ENCODE peak calls at places on chromosomes 1 and 21, in six cellular contexts. N is upper lobe of left lung, L is body of pancreas, D is HCT116, G is GM12878, Z is HepG2. Y is an unnamed sample. For H3K36me3, the result is how much of the 10 kb centered on the place peaks cover.

GRCh38 chr1:247905899-247906503 is 10.6 kb downstream of the OR2W3 start:
- ATAC-seq in Z (no peak), L (no peak), N (no peak), D (peak), G (no peak), Y (no peak)

GRCh38 chr1:226717256-226717909 is 21.7 kb downstream of the ITPKB start:
- ATAC-seq in L (no peak), Z (no peak), D (peak), N (no peak), G (peak), Y (peak)

GRCh38 chr1:5915587-5916571 is 76.3 kb downstream of the NPHP4 start:
- ATAC-seq in Z (peak), N (no peak), L (peak), G (peak), D (peak), Y (peak)

GRCh38 chr1:22442212-22442894 is 9.3 kb upstream of the ZBTB40 start:
- ATAC-seq in G (no peak), L (no peak), D (no peak), N (no peak), Z (no peak), Y (no peak)

GRCh38 chr1:172469717-172470116 is 25.8 kb upstream of the PIGC start:
- ATAC-seq in N (no peak), G (no peak), L (no peak), D (no peak), Z (peak), Y (no peak)

GRCh38 chr1:91729621-91730348 is 156.2 kb downstream of the TGFBR3 start:
- ATAC-seq in D (no peak), Z (no peak), L (no peak), G (no peak), N (no peak), Y (no peak)

GRCh38 chr1:232594768-232595698 is 34.9 kb downstream of the SIPA1L2 start:
- ATAC-seq in L (no peak), Z (no peak), N (no peak), G (no peak), D (no peak), Y (no peak)

GRCh38 chr1:243490748-243491686 is 235.2 kb downstream of the SDCCAG8 start:
- ATAC-seq in N (no peak), G (no peak), D (no peak), Z (no peak), L (no peak), Y (peak)

GRCh38 chr21:27812279-27812678 is 845.4 kb upstream of the ADAMTS5 start:
- ATAC-seq in G (no peak), Z (no peak), L (no peak), N (no peak), D (no peak), Y (no peak)

GRCh38 chr1:85406887-85407593 is 57.9 kb downstream of the DDAH1 start:
- ATAC-seq in G (no peak), D (peak), L (peak), Z (peak), N (peak), Y (peak)

GRCh38 chr1:69263982-69264381 is 303.7 kb upstream of the LRRC7 start:
- ATAC-seq in G (no peak), L (no peak), D (no peak), Z (no peak), N (no peak), Y (no peak)

GRCh38 chr1:92901699-92902405 is 59.4 kb downstream of the DIPK1A start:
- ATAC-seq in D (no peak), G (no peak), Z (no peak), N (peak), L (no peak), Y (no peak)

GRCh38 chr1:7669559-7670208 is 101.4 kb upstream of the VAMP3 start:
- ATAC-seq in Z (peak), G (peak), L (peak), D (peak), N (peak), Y (peak)

GRCh38 chr1:7671146-7671465 is 100.0 kb upstream of the VAMP3 start:
- ATAC-seq in L (no peak), N (no peak), Z (no peak), D (no peak), G (no peak), Y (no peak)

GRCh38 chr1:7670334-7671145 is 100.6 kb upstream of the VAMP3 start:
- ATAC-seq in L (no peak), G (no peak), Z (no peak), D (no peak), N (no peak), Y (no peak)

GRCh38 chr1:7672864-7673263 is 98.2 kb upstream of the VAMP3 start:
- ATAC-seq in Z (no peak), D (no peak), L (no peak), G (no peak), N (no peak), Y (no peak)

DNA sequence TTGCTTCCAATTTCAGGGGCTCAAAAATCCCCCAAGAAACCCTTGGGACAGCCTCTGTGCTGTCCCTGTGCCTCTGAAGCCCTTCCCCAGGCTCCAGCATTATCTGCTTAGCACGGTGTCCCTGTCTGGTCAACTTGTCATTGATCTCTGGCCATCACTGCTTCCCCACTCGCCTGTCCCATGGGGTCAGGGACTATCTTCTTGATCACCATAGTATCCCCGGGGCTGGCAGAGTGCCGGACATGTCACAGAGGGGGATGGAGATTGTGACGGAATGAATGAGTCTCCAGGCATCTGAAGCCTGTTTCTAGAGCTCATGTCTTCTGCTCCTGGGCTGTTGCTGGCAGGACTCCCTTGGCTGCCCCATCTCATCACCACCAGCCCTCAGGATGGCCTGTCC is 99.4 kb upstream of the VAMP3 start:
- ATAC-seq in G (no peak), L (no peak), N (no peak), D (no peak), Z (no peak), Y (no peak)
- H3K36me3 ChIP-seq in G (under half), L (under half), N (under half), D (under half), Z (under half), Y (under half)

GRCh38 chr1:39194398-39195051 is 10.0 kb upstream of the MACF1 start:
- ATAC-seq in L (no peak), G (no peak), N (no peak), D (peak), Z (no peak), Y (no peak)

GRCh38 chr1:39199593-39199992 is 4.9 kb upstream of the MACF1 start:
- ATAC-seq in N (no peak), G (no peak), Z (no peak), L (no peak), D (no peak), Y (no peak)

GRCh38 chr1:39195166-39196111 is 9.1 kb upstream of the MACF1 start:
- ATAC-seq in G (peak), Z (no peak), N (no peak), L (no peak), D (no peak), Y (no peak)

DNA sequence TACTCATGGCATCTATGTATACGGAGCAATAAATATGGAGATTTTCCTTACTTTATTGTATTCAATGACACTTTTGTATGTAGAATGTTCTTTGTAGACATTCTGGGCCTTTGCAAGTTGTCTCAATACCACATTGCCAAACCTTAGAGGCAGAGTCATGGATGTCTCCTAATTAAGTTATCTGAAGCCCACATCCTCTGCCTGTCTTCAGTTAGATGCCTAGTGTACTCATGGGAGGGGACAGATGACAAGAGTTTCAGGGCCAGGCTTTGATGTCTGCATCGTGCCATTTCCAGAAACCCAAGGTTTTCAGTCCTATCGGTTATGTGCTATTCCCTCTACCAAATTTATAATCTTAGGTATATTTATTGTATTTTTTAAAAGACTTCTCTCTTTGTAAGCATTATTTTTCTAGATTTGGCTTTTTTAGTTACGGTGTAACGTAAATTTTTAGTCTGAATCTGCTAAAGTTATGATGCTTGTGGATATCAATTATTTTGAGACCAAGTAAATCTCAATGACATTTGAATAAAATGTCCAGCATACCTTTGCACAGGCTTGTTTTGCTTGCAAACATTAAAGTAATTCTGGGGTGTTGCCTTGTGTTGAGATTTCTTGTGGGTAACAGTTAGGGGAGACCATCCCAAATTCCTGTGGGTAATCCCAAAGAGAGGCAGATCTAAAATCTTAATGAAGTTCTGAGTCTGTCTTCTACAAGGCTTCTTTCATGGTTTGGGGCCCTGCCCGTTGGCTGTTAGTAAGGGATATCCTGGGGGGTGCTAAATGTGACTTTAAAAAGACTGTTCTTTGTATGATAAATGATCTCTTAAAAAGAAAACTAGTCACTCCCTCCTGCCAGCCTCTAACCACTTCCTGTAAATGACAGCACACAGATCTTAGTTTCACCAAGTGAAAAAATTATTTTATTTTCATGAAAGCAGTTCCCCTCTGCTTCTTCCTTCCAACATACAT is 8.0 kb upstream of the MACF1 start:
- ATAC-seq in N (peak), L (no peak), G (peak), D (peak), Z (no peak), Y (no peak)
- TF ChIP-seq POLR2A in N (no peak), L (no peak), G (no peak), D (no peak), Z (no peak), Y (no peak)

DNA sequence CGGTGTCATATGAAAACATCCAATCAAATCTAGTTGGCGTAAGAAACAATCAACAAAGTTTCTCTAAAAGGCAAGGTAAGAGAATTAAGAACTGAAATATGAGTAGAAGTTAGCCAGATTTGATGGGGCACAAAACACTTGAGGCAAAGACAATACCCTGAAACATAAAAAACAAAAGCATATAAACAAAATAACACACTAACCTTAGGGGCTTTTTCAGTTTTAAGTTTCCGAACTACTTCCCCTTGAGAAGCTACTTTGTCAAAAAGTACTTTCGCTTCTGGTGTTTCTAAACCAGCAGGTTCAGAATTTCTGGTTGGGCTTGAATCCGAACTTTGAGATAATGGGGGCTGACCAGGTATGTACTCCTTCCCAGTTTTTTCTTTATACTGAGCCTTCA is 57.9 kb downstream of the EPRS1 start:
- ATAC-seq in L (no peak), G (peak), N (no peak), Z (no peak), D (no peak), Y (no peak)
- H3K36me3 ChIP-seq in L (under half), G (under half), N (under half), Z (under half), D (under half), Y (half or more)

GRCh38 chr1:1021010-1021845 is 1.3 kb downstream of the AGRN start:
- ATAC-seq in N (peak), Z (no peak), L (no peak), G (peak), D (peak), Y (no peak)

GRCh38 chr1:1020000-1020404 is at the start of gene AGRN:
- ATAC-seq in D (peak), N (no peak), G (peak), L (no peak), Z (peak), Y (peak)

GRCh38 chr1:1021860-1022259 is 1.9 kb downstream of the AGRN start:
- ATAC-seq in G (no peak), D (no peak), Z (no peak), N (no peak), L (no peak), Y (no peak)

GRCh38 chr1:1020415-1021009 is 592 bp downstream of the AGRN start:
- ATAC-seq in L (no peak), N (no peak), Z (no peak), D (peak), G (peak), Y (no peak)

DNA sequence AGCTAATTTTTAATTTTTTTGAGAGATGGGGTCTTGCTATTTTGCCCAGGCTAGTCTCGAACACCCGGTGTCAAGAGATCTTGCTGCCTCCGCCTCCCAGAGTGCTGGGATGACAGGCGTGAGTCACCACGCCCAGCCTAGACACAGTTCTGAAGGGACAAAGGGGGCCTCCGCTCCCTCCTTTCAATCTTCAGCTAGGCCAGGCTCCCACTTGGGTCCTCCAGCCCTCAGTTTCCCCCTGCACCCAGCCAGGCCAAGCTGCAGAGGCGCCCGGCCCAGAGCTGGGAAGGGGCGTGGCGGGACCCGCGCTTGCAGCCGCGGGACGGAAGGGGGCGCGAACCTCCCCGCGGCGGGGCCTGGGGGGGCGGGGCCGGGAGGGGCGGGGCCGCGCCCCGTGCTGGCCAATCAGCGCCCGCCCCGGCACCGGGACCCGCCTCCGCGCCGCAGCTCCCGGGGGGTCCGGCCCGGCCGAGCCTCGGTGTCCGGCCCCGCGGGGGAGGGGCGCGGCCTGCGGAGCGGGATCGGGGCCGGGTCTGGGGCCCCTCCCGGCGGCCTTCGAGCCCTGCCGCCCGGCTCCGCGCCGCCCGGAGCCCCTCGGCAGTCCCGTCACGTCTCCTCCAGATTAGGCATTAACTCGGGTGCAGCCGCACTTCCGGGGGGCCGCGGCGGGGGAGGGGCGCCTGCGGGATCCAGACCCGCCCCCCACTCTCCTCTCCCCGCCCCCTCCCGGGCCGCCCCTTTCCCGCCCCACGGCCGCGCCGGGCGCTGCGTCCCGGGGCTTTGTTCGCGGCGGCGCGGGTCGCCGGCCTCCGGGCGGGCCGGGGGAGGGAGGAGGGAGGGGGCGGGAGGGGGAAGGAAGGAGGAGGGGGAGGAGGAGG is 559 bp upstream of the AGRN start:
- ATAC-seq in D (peak), Z (peak), G (peak), N (peak), L (peak), Y (peak)
- TF ChIP-seq POLR2A in D (no peak), Z (no peak), G (no peak), N (no peak), L (no peak), Y (peak)

DNA sequence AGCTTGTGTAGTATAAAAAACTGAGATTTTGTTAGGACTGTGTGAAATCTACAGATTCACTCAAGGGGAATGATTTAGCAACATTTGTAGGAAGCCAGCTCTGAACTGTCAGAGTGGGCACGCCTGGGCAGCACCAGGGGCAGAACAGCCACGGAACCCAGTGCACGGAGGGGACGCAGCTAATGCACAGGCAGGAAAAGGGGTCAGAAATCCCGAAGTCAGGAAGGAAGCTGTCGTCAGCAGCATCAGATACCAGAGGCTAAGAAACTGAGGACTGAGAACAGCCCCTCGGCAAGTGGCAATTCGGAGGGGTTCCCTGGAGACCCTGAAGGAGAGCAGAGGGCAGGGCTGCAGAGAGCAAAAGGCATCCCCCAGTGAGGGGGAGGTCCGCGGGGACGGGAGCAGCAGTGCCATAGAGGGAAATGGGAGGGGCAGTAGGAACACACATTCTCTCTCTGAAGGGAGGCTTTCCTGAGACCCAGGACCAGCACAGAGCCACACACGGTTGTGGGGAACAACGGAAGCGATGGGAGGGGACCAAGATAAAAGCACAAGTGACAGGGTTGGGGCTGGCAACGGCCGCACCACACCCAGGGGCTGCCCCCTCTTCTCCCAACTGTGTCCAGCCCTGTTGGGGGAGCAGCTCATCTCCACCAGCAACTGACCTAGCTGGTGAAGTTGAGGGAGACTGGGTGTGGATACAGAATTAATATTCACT is 12.7 kb downstream of the UBE2J2 start:
- ATAC-seq in N (no peak), D (no peak), L (no peak), G (no peak), Z (no peak), Y (no peak)
- H3K36me3 ChIP-seq in N (under half), D (under half), L (under half), G (under half), Z (under half), Y (under half)

GRCh38 chr1:39654291-39654690 is 14.8 kb upstream of the HEYL start:
- ATAC-seq in D (no peak), L (no peak), Z (no peak), G (no peak), N (no peak), Y (no peak)

GRCh38 chr1:39657402-39657801 is 14.5 kb downstream of the NT5C1A start:
- ATAC-seq in G (no peak), N (no peak), D (no peak), L (no peak), Z (no peak), Y (no peak)

GRCh38 chr1:39656416-39656815 is 15.5 kb downstream of the NT5C1A start:
- ATAC-seq in Z (no peak), N (no peak), G (no peak), L (no peak), D (no peak), Y (no peak)

GRCh38 chr1:39653546-39654031 is 14.1 kb upstream of the HEYL start:
- ATAC-seq in Z (peak), D (peak), L (peak), N (no peak), G (peak), Y (peak)

DNA sequence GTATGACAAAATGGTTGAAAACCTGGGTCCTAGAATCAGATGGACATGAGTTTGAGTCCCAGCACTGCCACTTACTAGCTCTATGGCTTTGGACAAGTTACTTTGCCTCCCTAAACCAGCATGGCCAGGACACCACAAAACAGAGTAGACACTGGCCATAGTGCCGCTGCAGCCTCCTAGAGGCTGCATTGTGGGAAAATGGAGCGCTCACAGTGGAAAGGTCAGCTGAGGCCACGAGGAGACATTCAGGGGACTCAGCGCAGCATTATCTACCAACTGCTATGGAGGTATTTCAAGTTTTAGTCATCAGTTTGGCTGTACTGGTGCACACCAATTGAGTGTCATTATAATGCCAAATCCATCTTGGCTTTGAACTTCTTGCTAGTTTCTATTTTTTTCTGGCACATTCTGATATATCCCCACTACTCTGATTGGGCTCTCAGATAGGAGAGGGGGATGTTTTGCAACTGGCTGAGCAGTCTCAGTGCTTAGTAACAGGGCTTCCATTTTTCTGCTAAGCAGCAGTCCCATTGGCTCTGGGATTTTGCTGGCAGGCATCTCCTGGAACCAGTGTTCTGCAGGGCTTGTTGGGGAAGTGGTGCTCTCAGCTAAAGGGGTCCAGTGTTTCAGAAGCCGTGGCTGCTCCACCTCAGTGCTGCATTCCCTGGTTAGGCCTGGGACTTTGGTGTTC is 16.2 kb downstream of the NT5C1A start:
- ATAC-seq in N (no peak), L (no peak), D (no peak), G (no peak), Z (no peak), Y (no peak)
- TF ChIP-seq POLR2A in N (no peak), L (no peak), D (no peak), G (no peak), Z (no peak), Y (no peak)

DNA sequence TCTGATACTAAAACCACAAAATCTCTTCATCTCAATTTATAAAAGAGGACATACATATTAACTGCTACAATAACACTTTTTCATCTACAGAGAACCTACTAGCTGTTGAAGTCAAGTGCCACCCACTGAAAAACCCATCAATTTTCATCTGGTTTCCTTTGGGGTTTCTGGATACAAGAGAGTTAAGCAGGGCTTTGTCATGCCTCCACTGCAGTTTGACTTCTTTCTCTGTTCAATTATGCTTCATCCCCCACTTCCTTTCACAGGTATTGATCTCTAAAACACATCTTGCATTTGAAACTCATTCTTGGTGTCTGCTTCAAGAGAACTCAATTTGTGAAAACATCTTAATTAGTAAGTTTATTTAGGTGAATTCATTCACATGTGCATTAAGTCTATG is 60.5 kb upstream of the ANGPTL3 start:
- ATAC-seq in D (no peak), Z (no peak), N (no peak), G (no peak), L (no peak), Y (no peak)
- H3K36me3 ChIP-seq in D (under half), Z (under half), N (under half), G (under half), L (under half), Y (half or more)

Y was measured in gastroesophageal sphincter.